ENCODE peak calls at places on chromosomes 3 and 15, in seven cellular contexts. T is AG04450, R is A549, O is HCT116, X is left lung, M is GM12865, E is mesendoderm. D is an unnamed sample.

GRCh38 chr15:48432688-48433087 is 101.5 kb downstream of the DUT start:
- DNase-seq in T (no peak), R (no peak), O (no peak), X (no peak), M (peak), E (no peak), D (no peak)

GRCh38 chr3:194333212-194333980 is 17.7 kb downstream of the CPN2 start:
- DNase-seq in T (no peak), R (peak), O (peak), X (peak), M (peak), E (peak), D (peak)

GRCh38 chr3:11391930-11392688 is 119.9 kb downstream of the ATG7 start:
- DNase-seq in T (peak), R (no peak), O (no peak), X (no peak), M (no peak), E (no peak), D (no peak)

GRCh38 chr3:189937302-189938255 is 183.1 kb downstream of the P3H2 start:
- DNase-seq in T (peak), R (peak), O (peak), X (no peak), M (no peak), E (peak), D (no peak)

GRCh38 chr3:93969443-93969842 is 4.3 kb downstream of the PROS1 start:
- DNase-seq in T (no peak), R (peak), O (peak), X (no peak), M (no peak), E (peak), D (no peak)

GRCh38 chr3:85567074-85567676 is 608.4 kb downstream of the CADM2 start:
- DNase-seq in T (no peak), R (no peak), O (no peak), X (no peak), M (peak), E (peak), D (no peak)

GRCh38 chr3:45212095-45212468 is 14.0 kb downstream of the TMEM158 start:
- DNase-seq in T (no peak), R (no peak), O (no peak), X (no peak), M (no peak), E (no peak), D (no peak)

GRCh38 chr3:191220908-191221307 is 21.9 kb downstream of the OSTN start:
- DNase-seq in T (no peak), R (no peak), O (peak), X (no peak), M (no peak), E (peak), D (no peak)

GRCh38 chr3:73707772-73708171 is 83.0 kb upstream of the PDZRN3 start:
- DNase-seq in T (peak), R (no peak), O (no peak), X (no peak), M (no peak), E (no peak), D (no peak)

GRCh38 chr15:95281470-95281869 is 1049.0 kb upstream of the NR2F2 start:
- DNase-seq in T (no peak), R (no peak), O (no peak), X (no peak), M (no peak), E (no peak), D (no peak)

GRCh38 chr3:39819517-39820298 is 10.3 kb downstream of the MYRIP start:
- DNase-seq in T (no peak), R (no peak), O (no peak), X (no peak), M (no peak), E (peak), D (no peak)

GRCh38 chr3:169526246-169526645 is 137.3 kb downstream of the MECOM start:
- DNase-seq in T (no peak), R (no peak), O (no peak), X (no peak), M (no peak), E (no peak), D (no peak)

GRCh38 chr15:31306426-31307269 is 20.0 kb upstream of the KLF13 start:
- DNase-seq in T (no peak), R (no peak), O (no peak), X (peak), M (no peak), E (peak), D (no peak)

GRCh38 chr3:150068440-150069157 is 97.9 kb upstream of the PFN2 start:
- DNase-seq in T (no peak), R (no peak), O (no peak), X (no peak), M (no peak), E (no peak), D (no peak)

GRCh38 chr3:177968891-177969290 is 567.3 kb upstream of the KCNMB2 start:
- DNase-seq in T (no peak), R (no peak), O (no peak), X (no peak), M (no peak), E (no peak), D (no peak)

GRCh38 chr3:160876568-160877100 is 120.6 kb downstream of the PPM1L start:
- DNase-seq in T (no peak), R (no peak), O (no peak), X (no peak), M (no peak), E (no peak), D (no peak)

GRCh38 chr3:24678441-24678865 is 183.8 kb upstream of the THRB start:
- DNase-seq in T (peak), R (no peak), O (no peak), X (no peak), M (no peak), E (no peak), D (no peak)

GRCh38 chr3:62445267-62445666 is 71.9 kb upstream of the FEZF2 start:
- DNase-seq in T (no peak), R (no peak), O (no peak), X (no peak), M (peak), E (peak), D (no peak)

GRCh38 chr3:120090422-120090821 is 3.8 kb downstream of the GSK3B start:
- DNase-seq in T (no peak), R (no peak), O (no peak), X (no peak), M (no peak), E (no peak), D (no peak)

GRCh38 chr3:120092444-120092843 is 1.8 kb downstream of the GSK3B start:
- DNase-seq in T (no peak), R (no peak), O (no peak), X (no peak), M (no peak), E (no peak), D (no peak)

GRCh38 chr3:120088622-120089021 is 5.6 kb downstream of the GSK3B start:
- DNase-seq in T (no peak), R (no peak), O (no peak), X (no peak), M (no peak), E (no peak), D (no peak)

GRCh38 chr3:120093119-120093922 is 926 bp downstream of the GSK3B start:
- DNase-seq in T (peak), R (no peak), O (peak), X (no peak), M (peak), E (peak), D (no peak)

GRCh38 chr3:120089089-120089488 is 5.2 kb downstream of the GSK3B start:
- DNase-seq in T (no peak), R (no peak), O (no peak), X (no peak), M (no peak), E (no peak), D (no peak)
- H3K4me3 ChIP-seq in T (no peak), R (no peak), O (no peak), X (no peak), M (peak), E (no peak), D (no peak)

GRCh38 chr15:89494941-89495637 is 1.3 kb downstream of the RHCG start:
- DNase-seq in T (no peak), R (peak), O (no peak), X (no peak), M (peak), E (peak), D (no peak)

GRCh38 chr15:89494006-89494405 is 2.4 kb downstream of the RHCG start:
- DNase-seq in T (no peak), R (no peak), O (no peak), X (no peak), M (no peak), E (no peak), D (no peak)

GRCh38 chr15:89498574-89498906 is 2.2 kb upstream of the RHCG start:
- DNase-seq in T (no peak), R (no peak), O (no peak), X (no peak), M (no peak), E (no peak), D (no peak)

GRCh38 chr15:89495638-89496145 is 691 bp downstream of the RHCG start:
- DNase-seq in T (no peak), R (no peak), O (no peak), X (no peak), M (no peak), E (no peak), D (no peak)

DNA sequence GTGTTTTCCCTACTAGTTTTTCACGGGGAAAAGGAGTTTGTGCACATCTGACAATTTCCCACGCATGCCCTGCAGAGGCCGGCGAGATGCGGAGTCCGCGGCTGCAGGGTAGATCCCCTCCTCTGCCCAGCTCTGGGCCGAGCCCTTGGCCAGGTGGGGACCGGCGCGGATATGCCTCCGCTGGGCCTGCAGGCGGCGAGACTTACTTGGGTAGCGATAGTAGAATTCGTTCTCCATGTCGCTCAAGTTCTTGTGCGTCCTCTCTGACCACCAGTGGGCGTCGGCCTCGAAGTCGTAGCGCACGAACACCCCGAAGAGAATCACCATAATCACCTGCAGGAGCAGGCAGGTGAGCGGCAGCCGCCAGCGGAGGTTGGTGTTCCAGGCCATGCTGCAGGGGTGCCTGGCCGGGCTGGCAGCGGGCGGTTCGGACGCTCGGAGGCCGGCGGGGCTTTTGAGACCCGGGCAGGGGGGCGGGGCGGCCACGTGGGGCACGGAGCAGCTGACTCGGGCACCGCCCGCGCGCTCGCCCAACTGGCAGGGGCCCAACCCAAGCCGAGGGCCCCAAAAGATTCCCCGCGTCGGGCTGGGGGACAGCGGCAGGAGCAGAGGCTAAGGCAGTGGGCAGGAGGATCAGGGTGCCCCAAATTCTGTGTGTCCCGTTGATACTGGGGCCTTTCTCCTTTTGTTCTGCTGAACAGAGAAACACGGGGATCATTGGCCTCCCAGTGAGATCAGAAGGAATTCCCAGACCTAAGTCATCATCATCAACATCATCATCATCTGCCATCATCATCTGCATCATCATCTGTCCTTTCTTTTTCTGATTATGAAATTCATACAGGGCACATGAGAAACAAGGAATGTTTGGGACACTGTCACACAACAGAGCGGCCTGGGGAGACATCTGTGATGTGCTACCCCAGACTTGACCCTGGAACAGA is at the start of gene RHCG:
- DNase-seq in T (no peak), R (peak), O (no peak), X (peak), M (peak), E (peak), D (no peak)
- H3K4me3 ChIP-seq in T (peak), R (peak), O (no peak), X (peak), M (no peak), E (no peak), D (peak)

GRCh38 chr15:97692317-97693015 is 268.0 kb upstream of the ARRDC4 start:
- DNase-seq in T (no peak), R (no peak), O (no peak), X (no peak), M (no peak), E (no peak), D (no peak)
- H3K4me3 ChIP-seq in T (no peak), R (no peak), O (no peak), X (no peak), M (no peak), E (no peak), D (no peak)

GRCh38 chr3:18720543-18720942 is 295.4 kb upstream of the SATB1 start:
- DNase-seq in T (no peak), R (no peak), O (no peak), X (no peak), M (no peak), E (no peak), D (no peak)
- H3K4me3 ChIP-seq in T (no peak), R (no peak), O (no peak), X (no peak), M (no peak), E (no peak), D (no peak)

GRCh38 chr15:40105517-40106202 is 3.0 kb downstream of the BMF start:
- DNase-seq in T (no peak), R (no peak), O (no peak), X (no peak), M (peak), E (no peak), D (no peak)
- H3K4me3 ChIP-seq in T (no peak), R (no peak), O (no peak), X (no peak), M (peak), E (no peak), D (no peak)

GRCh38 chr15:73050561-73051297 is 1.5 kb upstream of the NEO1 start:
- DNase-seq in T (no peak), R (no peak), O (no peak), X (no peak), M (no peak), E (no peak), D (no peak)
- H3K4me3 ChIP-seq in T (no peak), R (peak), O (peak), X (no peak), M (no peak), E (no peak), D (peak)

GRCh38 chr3:106088270-106088669 is 219.5 kb upstream of the CBLB start:
- DNase-seq in T (no peak), R (no peak), O (no peak), X (no peak), M (no peak), E (no peak), D (no peak)

GRCh38 chr3:106085998-106086397 is 217.2 kb upstream of the CBLB start:
- DNase-seq in T (no peak), R (no peak), O (no peak), X (no peak), M (no peak), E (no peak), D (no peak)

GRCh38 chr3:106088899-106089298 is 220.1 kb upstream of the CBLB start:
- DNase-seq in T (no peak), R (no peak), O (no peak), X (no peak), M (no peak), E (no peak), D (no peak)

GRCh38 chr3:106083854-106084253 is 215.0 kb upstream of the CBLB start:
- DNase-seq in T (no peak), R (no peak), O (no peak), X (no peak), M (no peak), E (no peak), D (no peak)

DNA sequence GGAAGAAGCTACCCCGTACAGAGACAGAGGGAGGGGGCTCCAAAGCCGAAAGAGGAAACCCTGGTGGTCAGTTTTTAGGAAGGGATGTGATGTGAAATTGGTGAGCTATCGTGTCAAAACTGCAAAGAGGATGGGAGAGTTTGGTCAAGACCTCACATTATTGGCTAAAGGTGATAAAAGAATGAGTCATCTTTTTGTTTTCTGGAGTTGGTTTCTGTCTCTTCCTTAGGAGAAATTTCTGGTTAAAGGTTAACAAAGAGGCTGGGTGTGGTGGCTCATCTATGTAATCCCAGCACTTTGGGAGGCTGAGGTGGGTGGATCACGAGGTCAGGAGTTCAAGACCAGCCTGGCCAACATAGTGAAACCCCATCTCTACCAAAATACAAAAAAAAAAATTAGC is 217.8 kb upstream of the CBLB start:
- DNase-seq in T (no peak), R (peak), O (no peak), X (no peak), M (no peak), E (no peak), D (no peak)
- H3K4me3 ChIP-seq in T (no peak), R (no peak), O (no peak), X (no peak), M (no peak), E (no peak), D (no peak)

GRCh38 chr3:48595075-48595525 is at the start of gene COL7A1:
- DNase-seq in T (no peak), R (no peak), O (no peak), X (peak), M (no peak), E (no peak), D (no peak)
- H3K4me3 ChIP-seq in T (peak), R (peak), O (no peak), X (peak), M (no peak), E (no peak), D (no peak)

DNA sequence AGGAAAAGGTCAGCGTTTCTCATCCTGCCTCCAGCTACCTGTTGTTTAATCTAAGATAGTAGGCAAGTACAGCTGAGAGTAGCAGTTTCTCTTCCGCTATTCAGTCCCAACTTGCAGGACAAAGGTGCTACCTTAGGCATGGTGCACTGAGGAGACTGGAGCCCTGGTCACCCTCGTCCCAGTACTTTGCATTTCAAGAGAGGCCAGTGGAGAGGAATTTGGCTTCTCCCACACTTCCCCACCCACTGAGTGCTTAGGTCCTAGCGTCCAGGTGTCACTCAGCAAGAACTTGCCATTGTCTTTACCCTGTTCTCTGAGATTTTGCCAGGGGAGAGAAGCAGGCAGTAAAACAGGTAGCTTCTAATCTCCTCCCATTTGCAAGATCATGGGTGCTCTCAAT is 12.5 kb upstream of the RPN1 start:
- DNase-seq in T (no peak), R (no peak), O (no peak), X (no peak), M (no peak), E (no peak), D (no peak)
- H3K4me3 ChIP-seq in T (no peak), R (no peak), O (no peak), X (no peak), M (no peak), E (no peak), D (no peak)

GRCh38 chr3:4429648-4430350 is 37.3 kb downstream of the SUMF1 start:
- DNase-seq in T (no peak), R (no peak), O (no peak), X (no peak), M (no peak), E (no peak), D (no peak)

GRCh38 chr3:4425707-4426106 is 41.4 kb downstream of the SUMF1 start:
- DNase-seq in T (no peak), R (no peak), O (no peak), X (no peak), M (peak), E (no peak), D (no peak)

GRCh38 chr3:4425055-4425454 is 42.0 kb downstream of the SUMF1 start:
- DNase-seq in T (no peak), R (no peak), O (no peak), X (no peak), M (no peak), E (no peak), D (no peak)

GRCh38 chr3:4426261-4426781 is 40.7 kb downstream of the SUMF1 start:
- DNase-seq in T (no peak), R (no peak), O (no peak), X (no peak), M (no peak), E (no peak), D (no peak)

DNA sequence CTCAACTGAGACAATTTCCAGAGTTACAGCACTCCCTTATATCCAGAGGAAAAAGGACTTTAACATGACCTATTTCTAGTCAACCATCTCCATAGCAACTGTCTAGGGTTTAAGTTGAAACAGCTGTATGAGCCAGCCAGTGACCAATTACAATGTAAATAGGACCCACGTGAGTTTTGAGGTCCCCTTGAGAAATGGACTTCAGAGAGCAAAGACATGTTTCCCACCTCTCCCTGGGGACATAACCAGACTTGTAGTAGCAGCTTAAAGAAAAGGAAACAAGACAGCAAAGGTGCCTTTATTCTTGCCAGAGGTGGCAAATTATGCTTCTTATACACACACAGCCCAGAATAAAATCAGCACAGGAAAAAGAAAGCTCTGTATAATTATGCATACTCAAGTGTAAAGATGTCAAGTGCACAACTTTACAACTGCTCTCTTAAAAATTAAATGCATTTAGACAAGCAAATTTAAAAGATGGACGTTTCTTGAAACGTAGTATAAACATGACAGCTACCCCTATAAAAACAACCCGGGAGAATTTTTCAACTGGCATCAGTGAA is 40.2 kb downstream of the SUMF1 start:
- DNase-seq in T (peak), R (no peak), O (peak), X (no peak), M (peak), E (peak), D (no peak)
- H3K4me3 ChIP-seq in T (no peak), R (no peak), O (no peak), X (no peak), M (no peak), E (no peak), D (no peak)

D was measured in effector memory CD4-positive, alpha-beta T cell.